ENCODE peak calls at places on chromosomes 13 and 19, in six cellular contexts. One of them, this sample, is unnamed.

GRCh38 chr19:18174983-18175382 is 1.4 kb downstream of the IFI30 start:
- DNase-seq in RWPE1: no peak
- DNase-seq in pons: no peak
- DNase-seq in stimulated activated CD4-positive, alpha-beta T cell treated with anti-CD3 and anti-CD28 coated beads, Interleukin-2, amount 100 ng/mL, for 4 hours: no peak
- DNase-seq in bronchial epithelial cell: no peak
- DNase-seq in amniotic stem cell: no peak
- DNase-seq in this sample: no peak

GRCh38 chr13:110913322-110913721 is 1.5 kb downstream of the ANKRD10 start:
- DNase-seq in RWPE1: peak; percentile 20
- DNase-seq in pons: no peak
- DNase-seq in stimulated activated CD4-positive, alpha-beta T cell treated with anti-CD3 and anti-CD28 coated beads, Interleukin-2, amount 100 ng/mL, for 4 hours: no peak
- DNase-seq in bronchial epithelial cell: peak; percentile 35
- DNase-seq in amniotic stem cell: no peak
- DNase-seq in this sample: no peak

GRCh38 chr19:49912965-49913685 is 15.9 kb upstream of the ATF5 start:
- DNase-seq in RWPE1: no peak
- DNase-seq in pons: no peak
- DNase-seq in stimulated activated CD4-positive, alpha-beta T cell treated with anti-CD3 and anti-CD28 coated beads, Interleukin-2, amount 100 ng/mL, for 4 hours: no peak
- DNase-seq in bronchial epithelial cell: no peak
- DNase-seq in amniotic stem cell: no peak
- DNase-seq in this sample: no peak

GRCh38 chr13:31073859-31074718 is 87.6 kb downstream of the HSPH1 start:
- DNase-seq in RWPE1: no peak
- DNase-seq in pons: peak; percentile 2
- DNase-seq in stimulated activated CD4-positive, alpha-beta T cell treated with anti-CD3 and anti-CD28 coated beads, Interleukin-2, amount 100 ng/mL, for 4 hours: no peak
- DNase-seq in bronchial epithelial cell: peak; percentile 33
- DNase-seq in amniotic stem cell: no peak
- DNase-seq in this sample: no peak

GRCh38 chr13:80399340-80400163 is 58.6 kb upstream of the SPRY2 start:
- DNase-seq in RWPE1: peak; percentile 10
- DNase-seq in pons: peak; percentile 17
- DNase-seq in stimulated activated CD4-positive, alpha-beta T cell treated with anti-CD3 and anti-CD28 coated beads, Interleukin-2, amount 100 ng/mL, for 4 hours: no peak
- DNase-seq in bronchial epithelial cell: peak; percentile 89
- DNase-seq in amniotic stem cell: no peak
- DNase-seq in this sample: no peak

GRCh38 chr19:47228168-47228936 is 2.6 kb downstream of the BBC3 start:
- DNase-seq in RWPE1: no peak
- DNase-seq in pons: no peak
- DNase-seq in stimulated activated CD4-positive, alpha-beta T cell treated with anti-CD3 and anti-CD28 coated beads, Interleukin-2, amount 100 ng/mL, for 4 hours: no peak
- DNase-seq in bronchial epithelial cell: no peak
- DNase-seq in amniotic stem cell: no peak
- DNase-seq in this sample: no peak

GRCh38 chr19:46040952-46041500 is at the start of gene IGFL4:
- DNase-seq in RWPE1: peak; percentile 54
- DNase-seq in pons: no peak
- DNase-seq in stimulated activated CD4-positive, alpha-beta T cell treated with anti-CD3 and anti-CD28 coated beads, Interleukin-2, amount 100 ng/mL, for 4 hours: no peak
- DNase-seq in bronchial epithelial cell: peak; percentile 47
- DNase-seq in amniotic stem cell: no peak
- DNase-seq in this sample: no peak

GRCh38 chr13:102580552-102581169 is 16.1 kb upstream of the TPP2 start:
- DNase-seq in RWPE1: peak; percentile 52
- DNase-seq in pons: peak; percentile 87
- DNase-seq in stimulated activated CD4-positive, alpha-beta T cell treated with anti-CD3 and anti-CD28 coated beads, Interleukin-2, amount 100 ng/mL, for 4 hours: peak; percentile 21
- DNase-seq in bronchial epithelial cell: peak; percentile 80
- DNase-seq in amniotic stem cell: peak; percentile 24
- DNase-seq in this sample: peak; percentile 50